ENCODE peak calls at places on chromosomes 11 and 22, in eight cellular contexts. One of them, this sample, is unnamed.

GRCh38 chr11:85627332-85627997 is at the start of gene DLG2:
- DNase-seq in K562: no peak
- DNase-seq in endothelial cell of umbilical vein: peak; percentile 55
- DNase-seq in H1: no peak
- DNase-seq in GM23338: peak; percentile 23
- DNase-seq in HCT116: no peak
- DNase-seq in HepG2: no peak
- DNase-seq in GM12878: no peak
- DNase-seq in this sample: no peak

GRCh38 chr11:108732395-108732794 is 67.5 kb downstream of the DDX10 start:
- DNase-seq in GM23338: peak; percentile 8
- DNase-seq in HepG2: no peak
- DNase-seq in GM12878: no peak
- DNase-seq in K562: no peak
- DNase-seq in HCT116: no peak
- DNase-seq in H1: no peak
- DNase-seq in endothelial cell of umbilical vein: no peak
- DNase-seq in this sample: no peak

GRCh38 chr11:128757235-128757711 is 63.4 kb downstream of the FLI1 start:
- DNase-seq in H1: no peak
- DNase-seq in K562: peak; percentile 17
- DNase-seq in endothelial cell of umbilical vein: peak; percentile 75
- DNase-seq in GM12878: peak; percentile 93
- DNase-seq in HCT116: peak; percentile 3
- DNase-seq in GM23338: peak; percentile 66
- DNase-seq in HepG2: no peak
- DNase-seq in this sample: no peak

GRCh38 chr11:73257342-73258103 is 14.6 kb upstream of the P2RY6 start:
- DNase-seq in HCT116: peak; percentile 27
- DNase-seq in K562: no peak
- DNase-seq in HepG2: peak; percentile 39
- DNase-seq in GM12878: no peak
- DNase-seq in H1: no peak
- DNase-seq in endothelial cell of umbilical vein: peak; percentile 24
- DNase-seq in GM23338: peak; percentile 33
- DNase-seq in this sample: no peak

GRCh38 chr11:9660886-9661285 is 3.0 kb upstream of the SWAP70 start:
- DNase-seq in HepG2: no peak
- DNase-seq in K562: no peak
- DNase-seq in endothelial cell of umbilical vein: peak; percentile 39
- DNase-seq in GM23338: no peak
- DNase-seq in H1: no peak
- DNase-seq in GM12878: no peak
- DNase-seq in HCT116: no peak
- DNase-seq in this sample: no peak

GRCh38 chr11:69274531-69275016 is 19.4 kb upstream of the MYEOV start:
- DNase-seq in GM12878: no peak
- DNase-seq in HepG2: no peak
- DNase-seq in K562: no peak
- DNase-seq in GM23338: no peak
- DNase-seq in HCT116: no peak
- DNase-seq in endothelial cell of umbilical vein: no peak
- DNase-seq in H1: no peak
- DNase-seq in this sample: no peak

GRCh38 chr11:20609727-20610707 is 10.6 kb downstream of the SLC6A5 start:
- DNase-seq in H1: peak; percentile 98
- DNase-seq in K562: peak; percentile 82
- DNase-seq in HepG2: peak; percentile 55
- DNase-seq in GM23338: peak; percentile 94
- DNase-seq in HCT116: peak; percentile 41
- DNase-seq in GM12878: no peak
- DNase-seq in endothelial cell of umbilical vein: peak; percentile 65
- DNase-seq in this sample: no peak

GRCh38 chr22:22855617-22856308 is 31.9 kb upstream of the IGLL5 start:
- DNase-seq in K562: peak; percentile 96
- DNase-seq in HCT116: no peak
- DNase-seq in HepG2: peak; percentile 12
- DNase-seq in H1: peak; percentile 73
- DNase-seq in endothelial cell of umbilical vein: no peak
- DNase-seq in GM12878: no peak
- DNase-seq in GM23338: peak; percentile 75
- DNase-seq in this sample: no peak

DNA sequence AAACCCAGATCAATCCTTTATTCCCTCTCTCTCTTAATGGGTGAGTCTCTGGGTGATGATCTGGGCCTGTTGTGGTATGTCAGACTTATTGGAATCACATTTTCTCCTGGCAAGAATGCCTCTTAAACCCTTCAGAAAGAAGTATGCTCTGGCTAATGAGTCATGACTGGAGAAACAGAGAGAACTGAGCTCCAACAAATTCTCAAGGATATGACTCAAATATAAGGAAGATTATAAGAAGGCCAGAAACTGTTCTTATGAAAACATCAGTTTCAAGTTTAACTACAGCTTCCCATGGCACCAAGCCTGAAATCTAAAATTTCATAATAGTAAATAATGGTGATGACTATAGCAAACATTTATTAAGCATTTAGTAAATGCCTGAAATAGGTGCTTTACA is 83.9 kb downstream of the OR5AK2 start:
- DNase-seq in GM12878: no peak
- DNase-seq in HepG2: no peak
- DNase-seq in endothelial cell of umbilical vein: peak; percentile 92
- DNase-seq in H1: no peak
- DNase-seq in GM23338: no peak
- DNase-seq in HCT116: peak; percentile 2
- DNase-seq in K562: no peak
- DNase-seq in this sample: no peak
- TF ChIP-seq POLR2AphosphoS5 in GM12878: no peak
- TF ChIP-seq POLR2AphosphoS5 in HepG2: no peak
- TF ChIP-seq POLR2AphosphoS5 in endothelial cell of umbilical vein: no peak
- TF ChIP-seq POLR2AphosphoS5 in H1: no peak
- TF ChIP-seq POLR2AphosphoS5 in GM23338: no peak
- TF ChIP-seq POLR2AphosphoS5 in HCT116: no peak
- TF ChIP-seq POLR2AphosphoS5 in K562: no peak
- TF ChIP-seq POLR2AphosphoS5 in this sample: no peak

GRCh38 chr11:32436751-32437405 is 1.5 kb upstream of the WT1 start:
- DNase-seq in GM23338: peak; percentile 63
- DNase-seq in H1: peak; percentile 52
- DNase-seq in GM12878: no peak
- DNase-seq in endothelial cell of umbilical vein: no peak
- DNase-seq in HepG2: no peak
- DNase-seq in HCT116: no peak
- DNase-seq in K562: no peak
- DNase-seq in this sample: no peak
- TF ChIP-seq EZH2 in GM23338: peak; percentile 58
- TF ChIP-seq EZH2 in H1: no peak
- TF ChIP-seq EZH2 in GM12878: no peak
- TF ChIP-seq EZH2 in endothelial cell of umbilical vein: no peak
- TF ChIP-seq EZH2 in HepG2: no peak
- TF ChIP-seq EZH2 in HCT116: no peak
- TF ChIP-seq EZH2 in K562: no peak
- TF ChIP-seq EZH2 in this sample: peak; percentile 25

DNA sequence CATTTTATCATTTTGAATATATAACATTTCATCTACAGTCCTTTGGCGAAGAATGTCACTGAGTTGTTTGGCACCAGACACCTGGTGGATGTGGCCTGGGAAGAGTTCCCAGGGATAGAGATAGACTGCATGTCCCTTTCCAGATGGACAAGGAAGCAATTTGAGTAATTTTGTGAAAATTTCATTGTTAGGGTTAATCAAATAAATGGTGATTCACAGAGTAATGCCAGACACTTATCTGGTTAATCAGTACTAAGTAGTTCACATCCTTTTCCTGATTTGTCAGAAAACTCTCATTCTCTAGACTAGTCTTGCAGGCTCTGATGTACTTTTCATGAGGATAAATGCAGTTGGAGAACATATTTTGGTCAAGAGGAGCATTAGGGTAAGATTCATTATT is 41.6 kb downstream of the NAALAD2 start:
- DNase-seq in GM12878: no peak
- DNase-seq in H1: no peak
- DNase-seq in HCT116: no peak
- DNase-seq in HepG2: no peak
- DNase-seq in K562: no peak
- DNase-seq in GM23338: no peak
- DNase-seq in endothelial cell of umbilical vein: peak; percentile 26
- DNase-seq in this sample: no peak
- TF ChIP-seq POLR2AphosphoS5 in GM12878: no peak
- TF ChIP-seq POLR2AphosphoS5 in H1: no peak
- TF ChIP-seq POLR2AphosphoS5 in HCT116: no peak
- TF ChIP-seq POLR2AphosphoS5 in HepG2: no peak
- TF ChIP-seq POLR2AphosphoS5 in K562: no peak
- TF ChIP-seq POLR2AphosphoS5 in GM23338: no peak
- TF ChIP-seq POLR2AphosphoS5 in endothelial cell of umbilical vein: no peak
- TF ChIP-seq POLR2AphosphoS5 in this sample: no peak

GRCh38 chr11:95082576-95083001 is 7.1 kb upstream of the ENDOD1 start:
- DNase-seq in HCT116: no peak
- DNase-seq in H1: no peak
- DNase-seq in endothelial cell of umbilical vein: no peak
- DNase-seq in GM23338: no peak
- DNase-seq in K562: no peak
- DNase-seq in HepG2: no peak
- DNase-seq in GM12878: no peak
- DNase-seq in this sample: no peak

GRCh38 chr11:95086116-95086515 is 3.5 kb upstream of the ENDOD1 start:
- DNase-seq in H1: no peak
- DNase-seq in endothelial cell of umbilical vein: no peak
- DNase-seq in K562: no peak
- DNase-seq in HCT116: no peak
- DNase-seq in GM23338: no peak
- DNase-seq in HepG2: no peak
- DNase-seq in GM12878: no peak
- DNase-seq in this sample: no peak

GRCh38 chr11:95085117-95085825 is 4.4 kb upstream of the ENDOD1 start:
- DNase-seq in HepG2: no peak
- DNase-seq in GM23338: no peak
- DNase-seq in K562: no peak
- DNase-seq in endothelial cell of umbilical vein: no peak
- DNase-seq in HCT116: no peak
- DNase-seq in GM12878: no peak
- DNase-seq in H1: no peak
- DNase-seq in this sample: no peak

GRCh38 chr11:95087171-95087570 is 2.5 kb upstream of the ENDOD1 start:
- DNase-seq in HepG2: no peak
- DNase-seq in H1: no peak
- DNase-seq in GM23338: no peak
- DNase-seq in K562: no peak
- DNase-seq in endothelial cell of umbilical vein: no peak
- DNase-seq in HCT116: no peak
- DNase-seq in GM12878: no peak
- DNase-seq in this sample: no peak

GRCh38 chr11:95084509-95084908 is 5.1 kb upstream of the ENDOD1 start:
- DNase-seq in GM12878: no peak
- DNase-seq in HepG2: no peak
- DNase-seq in K562: no peak
- DNase-seq in H1: no peak
- DNase-seq in HCT116: no peak
- DNase-seq in GM23338: no peak
- DNase-seq in endothelial cell of umbilical vein: no peak
- DNase-seq in this sample: no peak
- TF ChIP-seq EZH2 in GM12878: no peak
- TF ChIP-seq EZH2 in HepG2: no peak
- TF ChIP-seq EZH2 in K562: no peak
- TF ChIP-seq EZH2 in H1: no peak
- TF ChIP-seq EZH2 in HCT116: no peak
- TF ChIP-seq EZH2 in GM23338: no peak
- TF ChIP-seq EZH2 in endothelial cell of umbilical vein: no peak
- TF ChIP-seq EZH2 in this sample: no peak

DNA sequence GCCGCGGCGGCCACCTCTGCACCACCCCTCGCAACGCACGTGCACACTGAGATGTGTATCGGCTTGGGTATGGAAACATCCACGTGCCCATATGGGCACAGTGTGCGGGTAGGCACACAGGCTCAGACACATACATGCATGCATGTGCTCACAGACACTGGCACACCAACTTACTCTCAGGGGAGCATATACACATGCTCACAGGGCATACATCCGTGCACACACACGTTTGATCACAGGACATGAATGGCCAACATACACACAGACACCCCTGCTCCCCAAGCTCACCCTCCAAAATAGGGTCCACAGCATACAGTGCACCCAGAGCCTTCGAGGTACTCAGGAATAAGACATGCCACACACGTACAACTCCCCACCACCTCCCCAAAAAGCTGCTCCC is 52.9 kb downstream of the SLC22A12 start:
- DNase-seq in HCT116: no peak
- DNase-seq in H1: no peak
- DNase-seq in GM23338: no peak
- DNase-seq in HepG2: no peak
- DNase-seq in K562: no peak
- DNase-seq in endothelial cell of umbilical vein: no peak
- DNase-seq in GM12878: no peak
- DNase-seq in this sample: no peak
- TF ChIP-seq POLR2AphosphoS5 in HCT116: no peak
- TF ChIP-seq POLR2AphosphoS5 in H1: no peak
- TF ChIP-seq POLR2AphosphoS5 in GM23338: no peak
- TF ChIP-seq POLR2AphosphoS5 in HepG2: no peak
- TF ChIP-seq POLR2AphosphoS5 in K562: no peak
- TF ChIP-seq POLR2AphosphoS5 in endothelial cell of umbilical vein: no peak
- TF ChIP-seq POLR2AphosphoS5 in GM12878: no peak
- TF ChIP-seq POLR2AphosphoS5 in this sample: no peak